ENCODE peak calls at places on chromosomes 5 and 9, in five cellular contexts. One of them, this sample, is unnamed. For H3K36me3, the result is how much of the 10 kb centered on the place peaks cover.

GRCh38 chr5:135038829-135039525 is 4.9 kb upstream of the PITX1 start:
- DNase-seq in neuronal stem cell: no peak
- DNase-seq in H1: no peak
- DNase-seq in IMR-90: no peak
- DNase-seq in mesenchymal stem cell: peak
- DNase-seq in this sample: no peak

GRCh38 chr9:99062549-99062948 is 42.4 kb upstream of the TGFBR1 start:
- DNase-seq in mesenchymal stem cell: no peak
- DNase-seq in H1: no peak
- DNase-seq in neuronal stem cell: no peak
- DNase-seq in IMR-90: no peak
- DNase-seq in this sample: no peak

GRCh38 chr5:73093943-73094342 is 26.4 kb upstream of the TMEM171 start:
- DNase-seq in H1: no peak
- DNase-seq in IMR-90: peak
- DNase-seq in mesenchymal stem cell: peak
- DNase-seq in neuronal stem cell: no peak
- DNase-seq in this sample: peak

GRCh38 chr5:115379622-115380344 is 83.3 kb upstream of the CCDC112 start:
- DNase-seq in IMR-90: no peak
- DNase-seq in mesenchymal stem cell: no peak
- DNase-seq in H1: no peak
- DNase-seq in neuronal stem cell: no peak
- DNase-seq in this sample: no peak

GRCh38 chr9:20551236-20551635 is 71.1 kb downstream of the MLLT3 start:
- DNase-seq in IMR-90: peak
- DNase-seq in mesenchymal stem cell: no peak
- DNase-seq in H1: no peak
- DNase-seq in neuronal stem cell: no peak
- DNase-seq in this sample: peak

GRCh38 chr5:90518666-90519065 is 10.7 kb downstream of the LYSMD3 start:
- DNase-seq in neuronal stem cell: no peak
- DNase-seq in H1: no peak
- DNase-seq in IMR-90: peak
- DNase-seq in mesenchymal stem cell: no peak
- DNase-seq in this sample: no peak

GRCh38 chr5:125065114-125065513 is 318.7 kb upstream of the ZNF608 start:
- DNase-seq in IMR-90: no peak
- DNase-seq in H1: no peak
- DNase-seq in mesenchymal stem cell: no peak
- DNase-seq in neuronal stem cell: no peak
- DNase-seq in this sample: no peak

GRCh38 chr5:42840279-42840678 is 28.6 kb upstream of the SELENOP start:
- DNase-seq in H1: no peak
- DNase-seq in mesenchymal stem cell: peak
- DNase-seq in IMR-90: peak
- DNase-seq in neuronal stem cell: no peak
- DNase-seq in this sample: no peak

GRCh38 chr5:59685806-59686205 is 207.7 kb downstream of the PDE4D start:
- DNase-seq in IMR-90: peak
- DNase-seq in mesenchymal stem cell: no peak
- DNase-seq in neuronal stem cell: no peak
- DNase-seq in H1: no peak
- DNase-seq in this sample: no peak

GRCh38 chr5:1118231-1118698 is 6.4 kb upstream of the SLC12A7 start:
- DNase-seq in mesenchymal stem cell: peak
- DNase-seq in neuronal stem cell: no peak
- DNase-seq in IMR-90: peak
- DNase-seq in H1: no peak
- DNase-seq in this sample: no peak

GRCh38 chr9:119951090-119951489 is 581.9 kb upstream of the BRINP1 start:
- DNase-seq in IMR-90: peak
- DNase-seq in H1: no peak
- DNase-seq in mesenchymal stem cell: no peak
- DNase-seq in neuronal stem cell: no peak
- DNase-seq in this sample: peak

GRCh38 chr5:73591102-73591695 is 25.7 kb downstream of the UTP15 start:
- DNase-seq in IMR-90: peak
- DNase-seq in H1: no peak
- DNase-seq in mesenchymal stem cell: peak
- DNase-seq in neuronal stem cell: peak
- DNase-seq in this sample: peak

GRCh38 chr5:55868846-55869245 is 17.7 kb downstream of the IL31RA start:
- DNase-seq in neuronal stem cell: no peak
- DNase-seq in mesenchymal stem cell: peak
- DNase-seq in H1: no peak
- DNase-seq in IMR-90: peak
- DNase-seq in this sample: no peak

GRCh38 chr5:144307726-144308125 is 137.1 kb downstream of the KCTD16 start:
- DNase-seq in mesenchymal stem cell: no peak
- DNase-seq in H1: no peak
- DNase-seq in IMR-90: no peak
- DNase-seq in neuronal stem cell: no peak
- DNase-seq in this sample: no peak

GRCh38 chr9:126578029-126578428 is 35.7 kb upstream of the LMX1B start:
- DNase-seq in IMR-90: no peak
- DNase-seq in mesenchymal stem cell: no peak
- DNase-seq in neuronal stem cell: no peak
- DNase-seq in H1: no peak
- DNase-seq in this sample: no peak

GRCh38 chr9:108812388-108812787 is 43.4 kb downstream of the ACTL7B start:
- DNase-seq in IMR-90: no peak
- DNase-seq in H1: no peak
- DNase-seq in mesenchymal stem cell: no peak
- DNase-seq in neuronal stem cell: no peak
- DNase-seq in this sample: no peak

GRCh38 chr5:142248853-142249462 is 75.9 kb downstream of the SPRY4 start:
- DNase-seq in H1: no peak
- DNase-seq in IMR-90: peak
- DNase-seq in mesenchymal stem cell: no peak
- DNase-seq in neuronal stem cell: no peak
- DNase-seq in this sample: no peak

DNA sequence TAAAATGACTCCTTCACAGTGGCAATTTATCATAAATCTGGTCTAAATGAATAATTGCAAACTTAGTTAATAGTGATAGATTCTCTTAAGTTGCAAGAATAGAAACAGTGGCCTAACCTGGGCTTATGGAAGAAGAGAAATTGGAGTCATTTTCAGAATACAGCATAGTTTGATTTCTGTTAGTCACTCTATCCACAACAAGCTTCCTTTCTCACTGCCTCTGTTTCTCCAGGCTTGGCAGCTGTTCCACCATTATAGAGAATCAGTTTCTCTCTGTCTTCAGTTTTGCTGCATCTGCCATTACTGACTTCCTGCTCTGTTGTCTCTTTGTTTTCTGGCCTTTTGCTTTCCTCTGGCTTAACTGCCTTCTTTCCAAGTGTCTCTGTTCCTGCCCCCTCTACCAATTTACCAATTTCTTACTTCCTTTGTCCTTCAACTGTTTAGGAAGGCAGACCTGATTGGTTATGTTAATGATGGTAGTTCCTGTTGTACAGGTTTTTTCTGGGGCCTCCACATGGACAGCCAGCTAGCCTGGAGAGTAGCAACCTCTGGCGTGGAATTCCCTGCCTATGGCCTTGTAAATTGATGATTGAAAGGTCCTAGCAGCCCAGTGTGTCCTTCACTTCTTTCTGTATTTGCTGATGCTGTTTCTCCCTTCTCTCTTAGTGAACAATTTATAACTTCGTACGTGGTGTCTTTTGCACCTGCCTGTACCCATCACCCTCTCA is 75.9 kb upstream of the RASGRF2 start:
- DNase-seq in IMR-90: no peak
- DNase-seq in mesenchymal stem cell: no peak
- DNase-seq in neuronal stem cell: no peak
- DNase-seq in H1: no peak
- DNase-seq in this sample: no peak
- H3K23ac ChIP-seq in IMR-90: no peak
- H3K23ac ChIP-seq in mesenchymal stem cell: no peak
- H3K23ac ChIP-seq in neuronal stem cell: no peak
- H3K23ac ChIP-seq in H1: no peak
- H3K23ac ChIP-seq in this sample: no peak

GRCh38 chr9:114383866-114384231 is 3.9 kb downstream of the AKNA start:
- DNase-seq in mesenchymal stem cell: no peak
- DNase-seq in IMR-90: no peak
- DNase-seq in neuronal stem cell: no peak
- DNase-seq in H1: no peak
- DNase-seq in this sample: no peak

GRCh38 chr9:114385412-114386181 is 2.2 kb downstream of the AKNA start:
- DNase-seq in IMR-90: peak
- DNase-seq in mesenchymal stem cell: peak
- DNase-seq in H1: no peak
- DNase-seq in neuronal stem cell: no peak
- DNase-seq in this sample: peak

GRCh38 chr9:114382951-114383865 is 4.6 kb downstream of the AKNA start:
- DNase-seq in mesenchymal stem cell: peak
- DNase-seq in H1: no peak
- DNase-seq in IMR-90: peak
- DNase-seq in neuronal stem cell: no peak
- DNase-seq in this sample: peak

GRCh38 chr9:114386361-114386885 is 1.4 kb downstream of the AKNA start:
- DNase-seq in IMR-90: no peak
- DNase-seq in H1: no peak
- DNase-seq in mesenchymal stem cell: peak
- DNase-seq in neuronal stem cell: no peak
- DNase-seq in this sample: no peak

DNA sequence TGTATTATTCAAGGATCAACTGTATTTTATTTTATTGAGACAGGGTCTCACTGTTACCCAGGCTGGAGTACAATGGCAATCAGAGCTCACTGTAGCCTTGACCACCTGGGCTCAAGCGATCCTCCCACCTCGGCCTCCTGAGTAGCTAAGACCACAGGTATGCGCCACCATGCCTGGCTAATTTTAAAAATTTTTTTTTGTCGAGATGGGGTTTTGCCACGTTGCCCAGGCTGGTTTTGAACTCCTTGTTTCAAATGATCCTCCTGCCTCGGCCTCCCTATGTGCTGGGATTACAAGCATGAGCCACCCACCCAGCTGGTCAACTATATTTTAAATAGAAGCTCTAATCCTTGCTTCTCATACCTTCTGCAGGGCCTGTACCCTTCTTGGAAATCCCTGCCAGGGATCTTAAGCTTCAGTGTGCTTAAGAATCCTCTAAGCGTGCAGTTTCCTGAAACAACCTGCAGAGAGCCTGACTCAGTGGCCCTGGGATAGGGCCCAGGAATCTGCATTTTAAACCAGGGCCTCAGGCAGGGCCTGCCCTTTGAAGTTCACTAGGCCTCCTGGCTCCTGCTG is 2.9 kb downstream of the AKNA start:
- DNase-seq in mesenchymal stem cell: no peak
- DNase-seq in IMR-90: no peak
- DNase-seq in H1: no peak
- DNase-seq in neuronal stem cell: no peak
- DNase-seq in this sample: no peak
- H3K36me3 ChIP-seq in mesenchymal stem cell: under half
- H3K36me3 ChIP-seq in IMR-90: under half
- H3K36me3 ChIP-seq in H1: under half
- H3K36me3 ChIP-seq in neuronal stem cell: under half
- H3K36me3 ChIP-seq in this sample: under half

DNA sequence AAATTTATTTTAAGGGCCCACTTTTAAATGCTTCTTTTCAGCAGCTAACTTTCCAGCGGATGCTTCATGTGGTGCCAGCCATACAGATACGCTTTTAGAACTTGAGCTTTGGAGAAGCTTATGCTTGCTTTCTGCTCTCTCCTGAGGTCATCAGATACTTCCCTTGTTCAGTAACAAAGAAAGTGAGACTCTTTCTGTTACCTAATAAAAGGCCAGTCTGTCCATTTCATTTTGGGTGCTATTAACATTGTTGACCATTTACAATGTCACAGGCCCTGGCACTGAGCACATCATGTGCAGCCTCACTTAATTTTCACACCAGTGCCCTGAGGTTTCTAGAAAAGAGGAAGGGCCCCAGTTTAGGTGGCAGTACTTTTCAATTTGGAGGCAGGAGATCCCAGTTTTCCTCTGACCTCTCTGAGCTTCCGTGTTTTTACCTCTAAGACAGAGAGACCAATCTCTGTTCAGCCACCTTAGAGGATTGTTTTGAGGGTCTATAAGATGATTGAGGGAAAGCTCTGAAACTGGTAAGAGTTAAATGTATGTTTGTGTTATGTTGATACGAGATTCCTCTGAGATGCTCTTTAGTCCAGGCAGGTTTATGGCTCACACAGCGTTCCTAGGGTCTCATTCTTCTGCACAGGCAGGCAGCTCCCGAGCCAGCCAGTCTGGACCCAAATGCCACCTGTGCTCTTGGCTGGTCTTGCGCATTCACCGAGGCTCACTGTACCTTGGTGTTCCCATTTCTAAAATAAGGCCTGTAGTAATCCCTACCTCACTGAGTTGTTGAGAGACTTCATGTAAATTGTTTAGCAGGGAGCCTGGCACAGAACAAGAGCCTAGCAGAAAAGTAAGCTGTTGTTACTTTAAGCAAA is 4.4 kb downstream of the ABL1 start:
- DNase-seq in mesenchymal stem cell: no peak
- DNase-seq in neuronal stem cell: no peak
- DNase-seq in IMR-90: no peak
- DNase-seq in H1: no peak
- DNase-seq in this sample: no peak
- H3K4ac ChIP-seq in mesenchymal stem cell: no peak
- H3K4ac ChIP-seq in neuronal stem cell: no peak
- H3K4ac ChIP-seq in IMR-90: no peak
- H3K4ac ChIP-seq in H1: no peak
- H3K4ac ChIP-seq in this sample: no peak

DNA sequence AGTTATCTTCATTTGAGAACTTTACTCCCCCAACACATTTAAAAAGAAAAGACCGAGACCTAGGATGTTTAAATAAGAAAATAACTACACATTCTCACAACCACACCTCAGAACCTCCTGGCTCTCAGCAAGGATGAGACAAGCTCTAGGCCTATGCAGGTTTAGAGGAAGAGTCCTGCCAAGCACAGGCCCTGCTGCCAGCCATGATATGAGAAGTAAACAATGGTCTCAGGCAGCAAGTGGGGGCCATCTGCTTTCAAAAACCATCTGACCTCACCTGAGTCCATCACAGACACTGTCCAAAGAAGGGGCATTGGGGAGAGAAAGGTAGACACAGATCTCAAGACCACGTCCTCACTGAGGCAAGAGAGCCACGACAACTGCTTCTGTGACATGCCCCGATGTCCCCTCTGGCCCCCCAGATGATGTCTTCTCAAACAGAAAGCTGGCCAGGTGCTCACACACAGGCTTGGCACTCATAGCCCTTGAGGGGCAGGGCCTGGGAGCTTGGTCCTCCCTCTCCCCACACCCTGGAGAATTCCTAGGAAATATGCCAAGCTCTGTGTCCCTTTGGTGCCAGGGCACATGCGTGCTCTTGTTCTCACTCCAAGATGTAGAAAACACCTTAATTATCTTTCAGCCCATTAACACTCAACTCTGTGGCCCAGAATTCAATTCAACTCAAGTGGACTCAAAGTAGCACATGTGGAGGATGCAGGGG is 150.4 kb downstream of the FSTL4 start:
- DNase-seq in H1: no peak
- DNase-seq in neuronal stem cell: no peak
- DNase-seq in IMR-90: no peak
- DNase-seq in mesenchymal stem cell: no peak
- DNase-seq in this sample: no peak
- H3K23ac ChIP-seq in H1: no peak
- H3K23ac ChIP-seq in neuronal stem cell: no peak
- H3K23ac ChIP-seq in IMR-90: no peak
- H3K23ac ChIP-seq in mesenchymal stem cell: no peak
- H3K23ac ChIP-seq in this sample: no peak

This sample was measured in mesendoderm.